ENCODE peak calls at places on chromosomes 16 and 17, in four cellular contexts. One of them, this sample, is unnamed.

GRCh38 chr17:57369509-57369945 is 113.2 kb downstream of the MSI2 start:
- DNase-seq in body of pancreas: no peak
- DNase-seq in A549: no peak
- DNase-seq in fibroblast of mammary gland: peak; percentile 46
- DNase-seq in this sample: no peak

GRCh38 chr16:19086322-19087199 is 19.1 kb downstream of the COQ7 start:
- DNase-seq in body of pancreas: peak; percentile 82
- DNase-seq in A549: peak; percentile 97
- DNase-seq in fibroblast of mammary gland: peak; percentile 94
- DNase-seq in this sample: peak; percentile 94

GRCh38 chr17:75110307-75110937 is 653 bp downstream of the ARMC7 start:
- DNase-seq in body of pancreas: peak; percentile 42
- DNase-seq in A549: peak; percentile 62
- DNase-seq in fibroblast of mammary gland: no peak
- DNase-seq in this sample: peak; percentile 46

GRCh38 chr16:17606460-17606859 is 135.7 kb upstream of the XYLT1 start:
- DNase-seq in body of pancreas: no peak
- DNase-seq in A549: no peak
- DNase-seq in fibroblast of mammary gland: no peak
- DNase-seq in this sample: no peak

GRCh38 chr17:29292992-29293889 is 707 bp downstream of the NUFIP2 start:
- DNase-seq in body of pancreas: peak; percentile 68
- DNase-seq in A549: peak; percentile 61
- DNase-seq in fibroblast of mammary gland: peak; percentile 50
- DNase-seq in this sample: peak; percentile 66

GRCh38 chr17:53101706-53102105 is 721.0 kb upstream of the KIF2B start:
- DNase-seq in body of pancreas: no peak
- DNase-seq in A549: no peak
- DNase-seq in fibroblast of mammary gland: no peak
- DNase-seq in this sample: no peak

GRCh38 chr16:50473375-50473945 is 74.7 kb upstream of the NKD1 start:
- DNase-seq in body of pancreas: no peak
- DNase-seq in A549: no peak
- DNase-seq in fibroblast of mammary gland: no peak
- DNase-seq in this sample: no peak

GRCh38 chr16:57786632-57787518 is 15.4 kb downstream of the KIFC3 start:
- DNase-seq in body of pancreas: peak; percentile 71
- DNase-seq in A549: no peak
- DNase-seq in fibroblast of mammary gland: peak; percentile 48
- DNase-seq in this sample: no peak

GRCh38 chr17:68539536-68540469 is 27.6 kb downstream of the PRKAR1A start:
- DNase-seq in body of pancreas: no peak
- DNase-seq in A549: peak; percentile 22
- DNase-seq in fibroblast of mammary gland: peak; percentile 53
- DNase-seq in this sample: peak; percentile 13

GRCh38 chr16:11114366-11115164 is 141.4 kb downstream of the SOCS1 start:
- DNase-seq in body of pancreas: no peak
- DNase-seq in A549: no peak
- DNase-seq in fibroblast of mammary gland: no peak
- DNase-seq in this sample: no peak

GRCh38 chr16:1003551-1004347 is 22.2 kb downstream of the SOX8 start:
- DNase-seq in body of pancreas: no peak
- DNase-seq in A549: no peak
- DNase-seq in fibroblast of mammary gland: peak; percentile 26
- DNase-seq in this sample: no peak

GRCh38 chr16:85554791-85555548 is 58.2 kb upstream of the GSE1 start:
- DNase-seq in body of pancreas: peak; percentile 72
- DNase-seq in A549: peak; percentile 52
- DNase-seq in fibroblast of mammary gland: peak; percentile 70
- DNase-seq in this sample: peak; percentile 44

GRCh38 chr17:37643829-37644228 is 583 bp upstream of the DDX52 start:
- DNase-seq in body of pancreas: peak; percentile 43
- DNase-seq in A549: peak; percentile 25
- DNase-seq in fibroblast of mammary gland: no peak
- DNase-seq in this sample: no peak

GRCh38 chr17:11853321-11854151 is 143.7 kb downstream of the ZNF18 start:
- DNase-seq in body of pancreas: no peak
- DNase-seq in A549: no peak
- DNase-seq in fibroblast of mammary gland: peak; percentile 1
- DNase-seq in this sample: no peak

GRCh38 chr16:85613609-85614337 is 651 bp downstream of the GSE1 start:
- DNase-seq in body of pancreas: peak; percentile 66
- DNase-seq in A549: peak; percentile 58
- DNase-seq in fibroblast of mammary gland: no peak
- DNase-seq in this sample: peak; percentile 69

GRCh38 chr17:44840936-44841335 is 6.7 kb upstream of the HIGD1B start:
- DNase-seq in body of pancreas: no peak
- DNase-seq in A549: no peak
- DNase-seq in fibroblast of mammary gland: no peak
- DNase-seq in this sample: no peak

GRCh38 chr17:44842748-44843147 is 4.9 kb upstream of the HIGD1B start:
- DNase-seq in body of pancreas: no peak
- DNase-seq in A549: no peak
- DNase-seq in fibroblast of mammary gland: no peak
- DNase-seq in this sample: no peak

GRCh38 chr17:44847581-44847980 is at the start of gene HIGD1B:
- DNase-seq in body of pancreas: no peak
- DNase-seq in A549: no peak
- DNase-seq in fibroblast of mammary gland: no peak
- DNase-seq in this sample: no peak

GRCh38 chr17:44846206-44846605 is 1.5 kb upstream of the HIGD1B start:
- DNase-seq in body of pancreas: no peak
- DNase-seq in A549: no peak
- DNase-seq in fibroblast of mammary gland: no peak
- DNase-seq in this sample: no peak

GRCh38 chr17:44844390-44844830 is 3.3 kb upstream of the HIGD1B start:
- DNase-seq in body of pancreas: no peak
- DNase-seq in A549: no peak
- DNase-seq in fibroblast of mammary gland: no peak
- DNase-seq in this sample: no peak
- TF ChIP-seq CTCF in body of pancreas: no peak
- TF ChIP-seq CTCF in A549: no peak
- TF ChIP-seq CTCF in fibroblast of mammary gland: no peak
- TF ChIP-seq CTCF in this sample: no peak

DNA sequence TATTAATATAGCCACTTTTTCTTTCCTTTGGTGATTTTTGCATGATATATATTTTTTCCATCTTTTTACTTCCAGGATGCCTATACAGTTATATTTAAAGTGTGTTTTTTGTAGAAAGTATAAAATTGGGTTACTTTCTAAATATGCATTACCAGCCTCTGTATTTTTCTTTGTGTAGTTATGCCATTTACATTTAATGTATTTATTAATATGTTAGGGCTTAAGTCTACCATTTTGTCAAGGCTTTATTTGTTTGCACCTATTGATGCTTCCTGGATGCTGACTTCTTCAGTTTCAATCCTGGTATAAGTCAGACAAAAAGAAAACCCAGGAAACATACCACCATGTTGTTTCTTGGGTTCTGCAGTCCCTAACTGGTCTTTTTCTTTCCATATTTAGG is 911.1 kb upstream of the GOT2 start:
- DNase-seq in body of pancreas: no peak
- DNase-seq in A549: no peak
- DNase-seq in fibroblast of mammary gland: no peak
- DNase-seq in this sample: no peak
- TF ChIP-seq CTCF in body of pancreas: no peak
- TF ChIP-seq CTCF in A549: no peak
- TF ChIP-seq CTCF in fibroblast of mammary gland: no peak
- TF ChIP-seq CTCF in this sample: no peak

DNA sequence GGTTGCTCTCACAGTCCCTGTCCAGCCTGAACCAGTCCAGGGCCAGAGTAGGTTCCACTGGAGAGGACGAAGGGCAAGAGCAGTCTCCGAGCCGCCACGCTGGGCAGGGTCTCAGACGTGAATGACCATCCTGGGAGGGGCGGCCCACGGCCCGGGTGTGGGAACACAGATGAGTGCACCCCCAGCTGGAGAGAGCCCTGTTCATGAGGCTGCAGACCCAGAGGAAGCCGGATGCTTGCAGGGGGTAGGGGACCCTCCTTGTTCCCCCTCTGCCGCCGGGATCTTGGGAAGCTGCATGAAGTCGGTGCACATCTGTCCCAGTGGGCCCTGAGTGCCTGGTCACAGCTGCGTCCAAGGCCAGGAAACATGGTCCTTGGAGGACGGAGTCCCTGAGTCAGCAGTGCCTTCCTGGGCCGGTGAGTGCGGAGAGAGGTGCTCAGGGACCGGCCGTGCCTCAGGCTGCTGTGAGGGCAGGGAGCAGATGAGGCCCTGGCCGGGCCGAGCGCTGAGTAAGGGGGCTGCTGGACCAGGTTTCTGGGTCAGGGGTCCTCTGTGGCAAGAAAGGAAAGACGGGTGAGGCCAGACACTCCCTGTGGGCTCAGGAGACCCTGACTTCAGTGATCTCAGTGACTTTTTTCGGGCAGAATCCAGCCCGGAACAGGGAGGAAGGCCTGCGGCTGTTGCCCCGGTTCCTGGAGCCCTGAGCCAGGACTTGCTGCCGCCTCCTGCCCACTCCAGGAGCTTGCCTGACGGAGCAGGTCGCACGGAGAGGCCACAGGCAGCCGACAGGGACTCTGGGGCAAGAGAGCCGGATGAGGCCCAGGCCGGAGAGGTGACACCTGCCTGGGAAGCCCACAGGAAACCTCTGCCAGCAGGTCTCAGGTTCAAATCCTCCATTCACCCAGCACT is 45.8 kb downstream of the ACTG1 start:
- DNase-seq in body of pancreas: peak; percentile 64
- DNase-seq in A549: no peak
- DNase-seq in fibroblast of mammary gland: no peak
- DNase-seq in this sample: no peak
- TF ChIP-seq CTCF in body of pancreas: no peak
- TF ChIP-seq CTCF in A549: no peak
- TF ChIP-seq CTCF in fibroblast of mammary gland: no peak
- TF ChIP-seq CTCF in this sample: no peak

DNA sequence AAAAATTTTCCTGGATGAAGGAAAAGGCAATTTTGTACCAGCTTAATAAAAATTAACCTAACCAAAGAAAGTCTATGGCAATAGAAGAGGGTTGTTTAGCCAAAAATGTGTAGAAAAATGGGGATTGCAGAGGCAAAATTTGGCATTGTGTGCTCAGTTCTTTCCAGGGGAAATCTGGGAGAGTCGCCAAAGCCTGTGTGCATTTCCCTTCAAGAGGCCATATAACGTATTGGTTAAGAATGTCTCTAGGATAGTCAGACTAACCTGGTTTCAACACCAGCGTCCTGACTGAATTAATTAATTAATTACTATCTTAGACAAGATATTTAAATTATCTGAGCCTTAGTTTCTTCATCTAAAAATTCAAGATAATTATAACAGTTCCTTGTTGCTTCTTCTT is 44.8 kb upstream of the HLF start:
- DNase-seq in body of pancreas: no peak
- DNase-seq in A549: no peak
- DNase-seq in fibroblast of mammary gland: peak; percentile 14
- DNase-seq in this sample: no peak
- TF ChIP-seq CTCF in body of pancreas: no peak
- TF ChIP-seq CTCF in A549: no peak
- TF ChIP-seq CTCF in fibroblast of mammary gland: no peak
- TF ChIP-seq CTCF in this sample: no peak

DNA sequence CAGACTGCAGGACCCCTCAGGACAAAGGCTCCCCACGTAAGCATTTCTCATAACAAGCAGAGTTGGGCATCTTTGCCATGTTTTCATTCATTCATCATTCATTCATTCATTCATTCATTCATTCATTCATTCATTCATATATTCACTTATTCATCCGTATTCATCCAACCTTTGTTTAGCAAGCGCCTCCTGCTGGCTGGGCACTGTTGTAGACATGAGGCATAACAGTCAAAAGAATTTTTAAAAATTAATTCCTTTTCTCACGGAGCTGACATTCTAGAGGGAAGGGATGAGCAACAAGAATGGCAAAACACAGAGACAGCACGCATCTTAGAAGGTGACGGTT is 351.7 kb upstream of the TNRC6C start:
- DNase-seq in body of pancreas: no peak
- DNase-seq in A549: no peak
- DNase-seq in fibroblast of mammary gland: no peak
- DNase-seq in this sample: no peak
- TF ChIP-seq CTCF in body of pancreas: no peak
- TF ChIP-seq CTCF in A549: no peak
- TF ChIP-seq CTCF in fibroblast of mammary gland: no peak
- TF ChIP-seq CTCF in this sample: no peak

GRCh38 chr16:64412578-64413280 is 709.1 kb downstream of the CDH11 start:
- DNase-seq in body of pancreas: no peak
- DNase-seq in A549: no peak
- DNase-seq in fibroblast of mammary gland: peak; percentile 77
- DNase-seq in this sample: no peak

GRCh38 chr16:64410306-64410705 is 711.6 kb downstream of the CDH11 start:
- DNase-seq in body of pancreas: no peak
- DNase-seq in A549: no peak
- DNase-seq in fibroblast of mammary gland: peak; percentile 61
- DNase-seq in this sample: no peak

GRCh38 chr16:64409762-64410161 is 712.1 kb downstream of the CDH11 start:
- DNase-seq in body of pancreas: no peak
- DNase-seq in A549: no peak
- DNase-seq in fibroblast of mammary gland: peak; percentile 84
- DNase-seq in this sample: no peak

GRCh38 chr16:64406661-64407267 is 715.1 kb downstream of the CDH11 start:
- DNase-seq in body of pancreas: no peak
- DNase-seq in A549: no peak
- DNase-seq in fibroblast of mammary gland: no peak
- DNase-seq in this sample: no peak

GRCh38 chr16:64408699-64409098 is 713.2 kb downstream of the CDH11 start:
- DNase-seq in body of pancreas: no peak
- DNase-seq in A549: no peak
- DNase-seq in fibroblast of mammary gland: no peak
- DNase-seq in this sample: no peak
- TF ChIP-seq CTCF in body of pancreas: no peak
- TF ChIP-seq CTCF in A549: no peak
- TF ChIP-seq CTCF in fibroblast of mammary gland: no peak
- TF ChIP-seq CTCF in this sample: no peak

GRCh38 chr16:66549284-66550131 is at the start of gene TK2:
- DNase-seq in body of pancreas: peak; percentile 77
- DNase-seq in A549: no peak
- DNase-seq in fibroblast of mammary gland: peak; percentile 68
- DNase-seq in this sample: peak; percentile 66
- TF ChIP-seq CTCF in body of pancreas: peak; percentile 25
- TF ChIP-seq CTCF in A549: peak; percentile 17
- TF ChIP-seq CTCF in fibroblast of mammary gland: no peak
- TF ChIP-seq CTCF in this sample: no peak

GRCh38 chr17:49519781-49520180 is 24.7 kb downstream of the NGFR start:
- DNase-seq in body of pancreas: no peak
- DNase-seq in A549: no peak
- DNase-seq in fibroblast of mammary gland: peak; percentile 22
- DNase-seq in this sample: no peak
- TF ChIP-seq CTCF in body of pancreas: no peak
- TF ChIP-seq CTCF in A549: no peak
- TF ChIP-seq CTCF in fibroblast of mammary gland: no peak
- TF ChIP-seq CTCF in this sample: no peak

This sample was measured in Calu3.